ENCODE peak calls at places on chromosomes 5 and 9, in seven cellular contexts. H, R, M, I, D, T and B are unnamed samples.
A peak's percentile ranks its signal among the peaks of the same experiment; 100 is the strongest.

GRCh38 chr9:13427587-13427986 is 148.1 kb upstream of the MPDZ start:
- DNase-seq in H (peak; percentile 79), T (peak; percentile 30), M (peak; percentile 71), I (no peak), D (no peak), R (no peak), B (no peak)

GRCh38 chr5:73998496-73998895 is 372.5 kb downstream of the ARHGEF28 start:
- DNase-seq in M (peak; percentile 36), R (no peak), D (no peak), I (no peak), H (no peak), T (no peak), B (no peak)

GRCh38 chr9:92954078-92954861 is 6.9 kb downstream of the FGD3 start:
- DNase-seq in H (no peak), R (peak; percentile 75), M (peak; percentile 6), D (peak; percentile 69), T (peak; percentile 16), I (peak; percentile 77), B (no peak)

GRCh38 chr9:36968574-36969215 is 65.4 kb downstream of the PAX5 start:
- DNase-seq in D (no peak), M (no peak), H (no peak), R (no peak), I (no peak), T (no peak), B (no peak)

GRCh38 chr9:13485068-13485596 is 205.6 kb upstream of the MPDZ start:
- DNase-seq in D (peak; percentile 66), H (no peak), M (peak; percentile 91), T (no peak), I (no peak), R (no peak), B (peak; percentile 77)

GRCh38 chr5:76715734-76716455 is at the start of gene F2R:
- DNase-seq in M (peak; percentile 71), I (peak; percentile 60), D (peak; percentile 79), H (peak; percentile 18), T (no peak), R (peak; percentile 67), B (peak; percentile 65)

GRCh38 chr5:172559004-172559932 is 81.8 kb upstream of the NEURL1B start:
- DNase-seq in I (no peak), H (no peak), R (no peak), M (peak; percentile 97), T (peak; percentile 4), D (peak; percentile 52), B (no peak)

GRCh38 chr5:149938791-149939358 is 5.7 kb downstream of the PDE6A start:
- DNase-seq in H (no peak), M (peak; percentile 89), D (no peak), I (no peak), T (no peak), R (no peak), B (peak; percentile 57)

GRCh38 chr5:100755435-100755834 is 147.6 kb downstream of the ST8SIA4 start:
- DNase-seq in H (no peak), R (no peak), I (no peak), M (peak; percentile 13), T (no peak), D (no peak), B (no peak)

GRCh38 chr5:142881727-142882126 is 111.5 kb downstream of the ARHGAP26 start:
- DNase-seq in H (peak; percentile 68), M (no peak), T (peak; percentile 70), R (no peak), I (no peak), D (no peak), B (no peak)

GRCh38 chr9:13990994-13991393 is 322.9 kb downstream of the NFIB start:
- DNase-seq in D (no peak), R (no peak), I (no peak), H (no peak), T (no peak), M (no peak), B (no peak)

GRCh38 chr5:180090769-180091546 is 19.4 kb upstream of the RNF130 start:
- DNase-seq in T (no peak), R (no peak), D (no peak), I (no peak), M (peak; percentile 17), H (peak; percentile 55), B (no peak)

GRCh38 chr9:127295005-127295404 is 30.4 kb downstream of the GARNL3 start:
- DNase-seq in I (no peak), R (no peak), D (no peak), M (no peak), H (no peak), T (no peak), B (no peak)

GRCh38 chr9:112288029-112288428 is 45.4 kb downstream of the PTBP3 start:
- DNase-seq in H (no peak), I (no peak), M (no peak), T (no peak), D (no peak), R (no peak), B (no peak)

GRCh38 chr9:96777539-96777864 is 385 bp downstream of the ZNF510 start:
- DNase-seq in I (no peak), M (no peak), H (no peak), R (no peak), D (no peak), T (no peak), B (no peak)

GRCh38 chr5:40503438-40503837 is 176.3 kb upstream of the PTGER4 start:
- DNase-seq in H (no peak), I (peak; percentile 48), M (no peak), D (no peak), R (no peak), T (no peak), B (peak; percentile 46)

GRCh38 chr5:93189707-93190120 is 391.3 kb downstream of the NR2F1-AS1 start:
- DNase-seq in I (no peak), M (peak; percentile 96), T (no peak), R (no peak), D (no peak), H (no peak), B (no peak)

GRCh38 chr5:7078090-7078489 is 317.8 kb upstream of the ADCY2 start:
- DNase-seq in M (no peak), D (no peak), T (no peak), H (no peak), I (no peak), R (no peak), B (no peak)

GRCh38 chr9:97905228-97905627 is 17.1 kb downstream of the TRMO start:
- DNase-seq in M (no peak), H (no peak), R (peak; percentile 45), I (no peak), D (no peak), T (no peak), B (no peak)

GRCh38 chr9:91419222-91420191 is 4.1 kb downstream of the NFIL3 start:
- DNase-seq in R (no peak), M (peak; percentile 98), H (no peak), D (peak; percentile 71), I (peak; percentile 41), T (no peak), B (peak; percentile 85)